ENCODE peak calls at places on chromosomes 11 and 22, in seven cellular contexts. Y is body of pancreas, H is uterus, R is mammary epithelial cell, J is cardiac muscle cell, L is hepatocyte, K is fibroblast of pulmonary artery. O is an unnamed sample.

GRCh38 chr11:19873730-19874129 is 161.1 kb downstream of the NAV2 start:
- DNase-seq in Y (no peak), R (no peak), H (no peak), K (no peak), L (no peak), J (peak), O (no peak)

GRCh38 chr22:40030026-40030756 is 35.4 kb downstream of the FAM83F start:
- DNase-seq in H (no peak), J (no peak), K (no peak), L (no peak), R (no peak), Y (no peak), O (no peak)

GRCh38 chr11:22192642-22193347 is at the start of gene ANO5:
- DNase-seq in L (peak), Y (peak), J (peak), H (peak), R (no peak), K (peak), O (peak)

GRCh38 chr22:41448189-41448808 is 1.7 kb upstream of the TOB2 start:
- DNase-seq in R (peak), L (peak), K (peak), Y (peak), H (peak), J (peak), O (peak)

GRCh38 chr11:83272627-83273026 is 13.5 kb downstream of the CCDC90B start:
- DNase-seq in K (peak), L (no peak), Y (no peak), R (peak), J (no peak), H (no peak), O (peak)

GRCh38 chr11:96465537-96465936 is 75.7 kb downstream of the JRKL start:
- DNase-seq in H (no peak), R (no peak), K (no peak), Y (no peak), J (peak), L (no peak), O (peak)

GRCh38 chr22:22928666-22929380 is 41.2 kb downstream of the IGLL5 start:
- DNase-seq in Y (no peak), J (no peak), L (peak), H (no peak), R (peak), K (peak), O (peak)

GRCh38 chr11:33585564-33585963 is 115.1 kb downstream of the C11orf91 start:
- DNase-seq in K (peak), L (no peak), Y (no peak), R (no peak), H (no peak), J (no peak), O (no peak)

GRCh38 chr22:19515654-19516377 is 8.4 kb downstream of the CLDN5 start:
- DNase-seq in H (no peak), J (no peak), R (no peak), L (no peak), Y (no peak), K (no peak), O (no peak)

GRCh38 chr22:47805394-47805935 is 1043.0 kb downstream of the TBC1D22A start:
- DNase-seq in L (no peak), J (no peak), K (no peak), R (no peak), H (no peak), Y (no peak), O (no peak)

GRCh38 chr22:47801541-47802245 is 1039.2 kb downstream of the TBC1D22A start:
- DNase-seq in K (no peak), R (no peak), H (no peak), L (no peak), J (no peak), Y (no peak), O (no peak)

GRCh38 chr22:47804281-47804680 is 1041.8 kb downstream of the TBC1D22A start:
- DNase-seq in J (no peak), Y (no peak), K (no peak), H (no peak), R (no peak), L (no peak), O (no peak)

GRCh38 chr22:47798229-47798628 is 1035.8 kb downstream of the TBC1D22A start:
- DNase-seq in L (no peak), K (no peak), Y (no peak), R (no peak), J (no peak), H (no peak), O (no peak)

DNA sequence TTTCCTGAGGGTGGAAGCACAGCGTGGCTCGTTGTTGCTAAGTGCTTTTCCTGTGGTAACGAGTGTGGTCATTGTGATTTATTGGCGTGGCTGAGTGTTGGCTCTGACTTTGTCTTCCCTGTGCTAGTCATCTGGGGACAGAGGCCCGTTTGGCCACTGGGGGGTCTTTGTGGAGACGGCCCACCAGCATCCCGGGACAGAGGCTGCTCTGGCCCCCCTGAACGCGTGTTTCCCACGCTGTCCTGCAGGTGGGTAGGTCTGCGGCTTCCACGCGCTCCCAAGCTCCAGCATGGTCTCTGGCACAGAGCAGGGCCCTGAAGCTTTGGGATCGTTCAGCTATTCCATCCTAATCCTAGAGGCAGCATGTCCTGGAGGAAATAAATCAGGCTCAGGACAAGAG is 1040.0 kb downstream of the TBC1D22A start:
- DNase-seq in J (no peak), R (no peak), L (no peak), Y (no peak), H (no peak), K (no peak), O (no peak)
- TF ChIP-seq CTCF in J (no peak), R (no peak), L (no peak), Y (no peak), H (no peak), K (no peak), O (no peak)

DNA sequence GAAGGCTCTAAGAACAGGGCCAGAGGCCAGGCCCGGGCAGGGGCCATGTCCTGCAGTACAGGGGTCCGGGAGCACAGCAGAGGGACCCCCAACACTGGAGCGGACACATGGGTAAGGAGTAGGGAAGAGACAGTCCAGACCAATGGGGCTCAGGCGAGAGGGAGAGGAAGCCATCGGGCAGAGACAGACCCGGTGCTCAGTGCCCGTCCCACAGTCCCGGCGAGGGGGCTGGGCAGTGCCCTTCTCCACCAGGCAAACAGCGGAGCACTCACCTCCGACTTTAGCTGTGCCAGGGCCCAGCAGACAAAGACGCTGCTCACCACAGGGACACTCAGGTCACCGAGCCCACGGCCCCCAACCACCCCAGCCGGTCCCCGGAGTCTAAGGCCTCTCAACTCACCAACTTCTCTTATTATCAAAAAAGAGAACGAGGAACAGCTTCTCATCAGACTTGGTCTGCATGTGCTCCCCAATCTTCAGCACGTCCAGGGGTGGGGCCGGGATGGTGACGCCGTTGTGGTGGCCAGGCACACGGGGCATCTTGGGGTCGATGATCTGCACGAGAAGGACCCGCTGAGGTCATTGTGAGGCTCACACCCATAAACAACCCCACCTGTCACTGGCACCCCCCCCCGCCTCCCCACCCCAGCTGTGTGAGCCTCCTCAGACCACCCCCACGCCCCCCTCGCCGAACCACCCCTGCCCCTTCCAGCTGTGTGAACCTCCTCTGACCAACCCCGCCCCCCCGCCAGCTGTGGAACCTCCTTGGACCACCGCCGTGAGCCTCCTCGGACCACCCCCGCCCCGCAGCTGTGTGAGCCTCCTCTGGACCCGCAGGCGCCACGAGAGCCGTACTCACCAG is 52.3 kb downstream of the BRD1 start:
- DNase-seq in H (no peak), L (no peak), R (no peak), Y (no peak), J (no peak), K (no peak), O (no peak)
- H3K4me3 ChIP-seq in H (no peak), L (no peak), R (no peak), Y (no peak), J (no peak), K (no peak), O (no peak)

GRCh38 chr11:13963949-13964770 is 1.6 kb downstream of the SPON1 start:
- DNase-seq in Y (no peak), R (no peak), H (peak), J (peak), K (no peak), L (peak), O (no peak)
- TF ChIP-seq CTCF in Y (no peak), R (no peak), H (peak), J (no peak), K (no peak), L (no peak), O (no peak)

DNA sequence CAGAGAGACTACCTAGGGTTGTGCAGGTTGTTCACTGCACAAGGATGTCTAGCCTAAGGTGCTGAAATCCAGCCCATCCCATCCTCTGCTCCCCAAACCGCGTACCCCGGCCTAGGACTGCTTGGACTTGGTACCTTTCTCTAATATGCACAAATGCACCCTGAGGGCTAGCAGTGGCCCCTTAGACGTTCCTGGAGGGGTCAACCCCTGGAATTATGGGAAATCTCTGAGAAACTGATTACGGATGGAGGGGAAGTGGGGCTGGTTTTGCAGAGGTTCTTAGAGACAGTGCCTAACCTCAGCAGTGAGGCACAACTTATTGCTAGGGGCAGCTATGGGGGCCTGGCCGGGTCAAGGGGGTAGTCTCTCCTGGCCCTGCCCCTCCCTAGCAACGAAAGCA is 2.5 kb downstream of the C11orf68 start:
- DNase-seq in H (no peak), Y (no peak), R (no peak), L (no peak), J (no peak), K (no peak), O (no peak)
- H3K4me3 ChIP-seq in H (no peak), Y (no peak), R (no peak), L (no peak), J (no peak), K (no peak), O (no peak)